ENCODE peak calls at places on chromosome 20, in five cellular contexts. B, F, V, Q and X are unnamed samples.

GRCh38 chr20:6120491-6120988 is 2.3 kb downstream of the FERMT1 start:
- DNase-seq in B (no peak), F (no peak), V (no peak), Q (no peak), X (no peak)

GRCh38 chr20:48669946-48670630 is 157.7 kb downstream of the PREX1 start:
- DNase-seq in B (no peak), F (no peak), V (no peak), Q (no peak), X (no peak)

GRCh38 chr20:14449323-14449722 is 111.9 kb upstream of the FLRT3 start:
- DNase-seq in B (no peak), F (no peak), V (no peak), Q (peak; percentile 32), X (no peak)

GRCh38 chr20:2771631-2772080 is 28.8 kb downstream of the CPXM1 start:
- DNase-seq in B (no peak), F (no peak), V (no peak), Q (peak; percentile 22), X (no peak)

GRCh38 chr20:3896302-3896701 is 7.1 kb downstream of the PANK2 start:
- DNase-seq in B (no peak), F (no peak), V (no peak), Q (no peak), X (no peak)

GRCh38 chr20:2217857-2218529 is 77.8 kb upstream of the TGM3 start:
- DNase-seq in B (no peak), F (no peak), V (no peak), Q (no peak), X (no peak)

GRCh38 chr20:1484438-1485120 is 6.6 kb downstream of the SIRPB2 start:
- DNase-seq in B (no peak), F (no peak), V (no peak), Q (no peak), X (no peak)

GRCh38 chr20:40961686-40962640 is 66.7 kb upstream of the TOP1 start:
- DNase-seq in B (no peak), F (no peak), V (no peak), Q (no peak), X (no peak)

GRCh38 chr20:19370076-19371075 is 157.9 kb downstream of the SLC24A3 start:
- DNase-seq in B (no peak), F (no peak), V (no peak), Q (no peak), X (no peak)

GRCh38 chr20:9369557-9369956 is 144.8 kb upstream of the LAMP5 start:
- DNase-seq in B (no peak), F (no peak), V (no peak), Q (no peak), X (no peak)

GRCh38 chr20:23440004-23440403 is 519 bp downstream of the CSTL1 start:
- DNase-seq in B (no peak), F (no peak), V (no peak), Q (no peak), X (no peak)

GRCh38 chr20:36017034-36017951 is 48.9 kb downstream of the CNBD2 start:
- DNase-seq in B (no peak), F (no peak), V (no peak), Q (peak; percentile 64), X (no peak)

GRCh38 chr20:56851552-56851951 is 222.4 kb downstream of the TFAP2C start:
- DNase-seq in B (no peak), F (no peak), V (no peak), Q (no peak), X (no peak)

GRCh38 chr20:45905505-45906079 is 6.4 kb downstream of the PLTP start:
- DNase-seq in B (no peak), F (no peak), V (no peak), Q (peak; percentile 78), X (no peak)

GRCh38 chr20:17562804-17563305 is 7.0 kb upstream of the DSTN start:
- DNase-seq in B (no peak), F (no peak), V (no peak), Q (peak; percentile 90), X (no peak)

GRCh38 chr20:10078403-10078802 is 43.6 kb downstream of the ANKEF1 start:
- DNase-seq in B (no peak), F (no peak), V (no peak), Q (no peak), X (no peak)

GRCh38 chr20:45085289-45085688 is 15.6 kb downstream of the KCNS1 start:
- DNase-seq in B (no peak), F (no peak), V (no peak), Q (no peak), X (no peak)

GRCh38 chr20:40713508-40713907 is 24.5 kb upstream of the MAFB start:
- DNase-seq in B (no peak), F (no peak), V (no peak), Q (no peak), X (no peak)

GRCh38 chr20:53692465-53693067 is 98.9 kb upstream of the ZNF217 start:
- DNase-seq in B (peak; percentile 18), F (no peak), V (no peak), Q (peak; percentile 61), X (no peak)

GRCh38 chr20:10023911-10024310 is 10.9 kb upstream of the ANKEF1 start:
- DNase-seq in B (no peak), F (no peak), V (no peak), Q (no peak), X (no peak)

GRCh38 chr20:23435675-23436539 is 3.6 kb upstream of the CSTL1 start:
- DNase-seq in B (peak; percentile 29), F (no peak), V (no peak), Q (no peak), X (no peak)

GRCh38 chr20:51379601-51380341 is 162.7 kb downstream of the NFATC2 start:
- DNase-seq in B (no peak), F (no peak), V (no peak), Q (no peak), X (no peak)

GRCh38 chr20:18747090-18747489 is 66.5 kb upstream of the SCP2D1 start:
- DNase-seq in B (no peak), F (no peak), V (no peak), Q (no peak), X (no peak)

GRCh38 chr20:36196676-36197075 is 39.6 kb upstream of the AAR2 start:
- DNase-seq in B (no peak), F (no peak), V (no peak), Q (no peak), X (no peak)

GRCh38 chr20:1122388-1123315 is 4.2 kb downstream of the PSMF1 start:
- DNase-seq in B (peak; percentile 33), F (no peak), V (no peak), Q (peak; percentile 76), X (no peak)

GRCh38 chr20:25484911-25485511 is 77.5 kb downstream of the GINS1 start:
- DNase-seq in B (no peak), F (no peak), V (no peak), Q (peak; percentile 21), X (no peak)

GRCh38 chr20:35320396-35321126 is 28.3 kb upstream of the FAM83C start:
- DNase-seq in B (no peak), F (no peak), V (no peak), Q (peak; percentile 78), X (no peak)